ENCODE peak calls at places on chromosomes 2 and 18, in four cellular contexts. F, M, S and O are unnamed samples.

GRCh38 chr2:135987441-135987840 is 2.0 kb upstream of the DARS1 start:
- DNase-seq in S (no peak), F (no peak), M (no peak), O (no peak)

GRCh38 chr2:165952600-165953210 is 871 bp downstream of the TTC21B start:
- DNase-seq in S (no peak), F (no peak), M (no peak), O (no peak)

GRCh38 chr18:5894613-5895299 is 566 bp downstream of the TMEM200C start:
- DNase-seq in F (peak), M (no peak), S (no peak), O (peak)

GRCh38 chr2:138016703-138017102 is 52.4 kb downstream of the HNMT start:
- DNase-seq in M (no peak), S (no peak), F (no peak), O (no peak)

GRCh38 chr18:69401475-69402218 is 959 bp downstream of the DOK6 start:
- DNase-seq in F (peak), M (no peak), S (peak), O (no peak)

GRCh38 chr2:11784747-11785610 is 38.5 kb downstream of the LPIN1 start:
- DNase-seq in S (peak), M (peak), F (peak), O (peak)

GRCh38 chr2:101697794-101698418 is 399 bp downstream of the MAP4K4 start:
- DNase-seq in F (no peak), M (no peak), S (no peak), O (peak)

GRCh38 chr2:45178854-45179253 is 169.6 kb upstream of the SIX2 start:
- DNase-seq in F (no peak), M (no peak), S (no peak), O (no peak)

GRCh38 chr18:70249118-70249517 is 39.7 kb upstream of the SOCS6 start:
- DNase-seq in F (no peak), S (peak), M (no peak), O (no peak)

GRCh38 chr18:12384261-12384660 is 7.2 kb upstream of the AFG3L2 start:
- DNase-seq in F (no peak), M (no peak), S (no peak), O (no peak)

GRCh38 chr2:23487735-23488492 is 102.9 kb downstream of the KLHL29 start:
- DNase-seq in M (no peak), S (no peak), F (no peak), O (no peak)

GRCh38 chr2:130391058-130391871 is 35.4 kb downstream of the PTPN18 start:
- DNase-seq in F (peak), S (peak), M (peak), O (peak)

GRCh38 chr2:177748360-177748759 is 324.2 kb downstream of the PDE11A start:
- DNase-seq in M (no peak), F (no peak), S (no peak), O (no peak)

GRCh38 chr2:204665771-204666170 is 120.5 kb downstream of the PARD3B start:
- DNase-seq in F (no peak), M (no peak), S (no peak), O (no peak)

GRCh38 chr2:7649461-7650228 is 732.4 kb downstream of the RNF144A start:
- DNase-seq in M (no peak), S (no peak), F (no peak), O (no peak)

GRCh38 chr2:36889782-36890181 is 76.6 kb downstream of the STRN start:
- DNase-seq in M (peak), S (peak), F (no peak), O (no peak)

GRCh38 chr2:224392545-224392944 is 9.4 kb downstream of the FAM124B start:
- DNase-seq in M (no peak), F (no peak), S (no peak), O (no peak)

DNA sequence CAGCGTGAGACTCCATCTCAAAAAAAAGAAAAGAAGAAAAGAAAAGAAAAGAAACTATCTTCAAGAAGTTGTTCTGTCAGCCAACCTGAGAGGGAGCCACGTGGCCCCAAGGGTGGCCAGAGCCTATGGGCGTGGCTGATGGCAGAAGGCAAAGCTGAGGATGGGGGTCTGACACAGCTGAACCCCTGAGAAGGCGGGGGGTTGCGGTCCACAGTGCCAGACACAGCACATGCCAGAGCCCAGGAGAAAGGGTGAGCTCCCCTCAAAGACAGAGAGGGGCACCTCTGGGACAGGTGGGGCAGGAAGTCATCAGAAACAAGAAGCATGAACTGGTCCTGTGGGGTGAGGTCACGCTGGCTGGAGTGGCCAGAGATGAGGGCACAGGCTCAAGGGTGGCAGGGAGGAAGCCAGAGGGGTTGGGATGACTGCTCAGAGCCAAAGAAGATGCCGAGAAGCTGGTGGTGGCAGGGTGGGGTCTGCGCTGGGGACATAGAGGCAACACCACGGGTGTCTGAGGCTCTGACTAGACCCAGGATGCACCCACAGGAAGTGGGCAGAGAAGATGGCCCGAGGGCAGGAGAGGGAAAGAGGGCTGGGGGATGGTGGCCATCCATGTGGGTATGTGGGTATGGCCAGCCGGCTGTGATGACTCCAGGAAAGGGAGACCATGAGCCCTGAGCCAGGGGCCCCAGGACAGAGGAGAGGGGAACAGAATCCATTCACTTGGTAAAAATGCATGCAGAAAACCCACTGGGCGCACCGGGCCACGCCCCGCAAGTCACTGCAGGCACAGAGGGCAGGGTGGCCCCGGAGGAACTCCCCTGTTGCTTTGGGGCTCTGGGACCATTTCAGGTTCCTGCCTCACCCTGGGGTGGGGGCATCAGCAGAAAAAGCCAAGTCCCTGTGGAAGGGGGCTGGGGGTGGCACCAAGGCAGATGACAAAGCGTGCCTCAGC is 8.4 kb downstream of the KIF1A start:
- DNase-seq in S (no peak), M (no peak), F (no peak), O (no peak)
- TF ChIP-seq CTCF in S (no peak), M (no peak), F (no peak), O (no peak)

DNA sequence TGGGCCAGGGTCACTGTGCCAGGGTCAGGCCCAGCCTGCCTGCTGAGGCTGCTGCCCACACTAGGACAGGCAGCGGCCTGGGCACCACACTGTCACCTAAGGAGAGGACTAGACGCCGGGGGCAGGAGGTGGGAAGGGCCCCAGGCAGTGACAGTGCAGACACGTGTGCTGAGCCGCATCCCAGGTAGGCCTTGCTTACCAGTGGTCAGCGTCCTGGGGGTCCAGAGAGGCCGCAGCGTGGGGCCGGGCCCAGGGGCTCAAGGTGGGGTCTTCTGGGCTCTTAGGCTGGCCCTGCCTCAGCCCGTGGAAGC is 35.4 kb upstream of the SNED1 start:
- DNase-seq in F (no peak), M (no peak), S (no peak), O (no peak)
- TF ChIP-seq CTCF in F (no peak), M (no peak), S (no peak), O (no peak)

DNA sequence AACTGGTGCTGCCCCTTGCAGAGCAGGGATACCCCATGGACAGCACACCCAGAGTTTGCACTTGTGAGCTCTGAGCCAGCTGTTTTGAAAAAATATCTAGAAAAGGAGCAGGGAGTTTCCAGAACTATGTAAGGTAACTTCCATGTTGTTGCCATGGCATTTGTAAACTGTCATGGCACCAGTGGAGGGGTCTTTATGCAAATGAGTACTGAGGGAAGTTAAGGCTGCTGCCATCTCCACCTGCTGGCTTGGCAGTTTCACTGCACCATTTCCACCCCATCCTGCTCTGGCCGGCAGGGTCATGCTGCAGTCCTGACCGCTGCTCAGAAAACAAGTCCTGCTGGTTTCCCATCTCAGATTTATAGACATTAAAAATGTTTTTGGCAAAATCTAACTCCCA is 52.3 kb upstream of the SNTG2 start:
- DNase-seq in F (no peak), S (peak), M (no peak), O (no peak)
- TF ChIP-seq CTCF in F (no peak), S (no peak), M (no peak), O (no peak)

DNA sequence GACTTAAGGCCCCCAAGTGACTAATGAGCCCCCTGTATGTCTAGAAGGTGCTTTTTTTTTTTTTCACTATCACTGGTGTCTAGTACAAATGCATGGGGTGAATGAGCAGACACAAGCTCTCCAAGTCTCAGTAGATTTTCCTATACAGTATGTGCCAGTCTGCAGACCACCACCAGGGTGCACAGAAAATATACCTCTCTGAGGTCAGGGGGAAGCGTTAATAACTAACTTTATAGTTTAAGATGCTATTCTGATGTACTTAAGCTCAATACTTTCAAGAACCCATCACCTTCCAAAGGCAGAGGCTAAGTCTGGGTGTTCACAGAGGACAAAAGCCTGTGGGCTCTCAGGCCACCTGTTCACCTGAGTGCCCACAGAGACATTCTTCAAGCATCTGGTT is 534.8 kb downstream of the TNS1 start:
- DNase-seq in F (no peak), S (no peak), M (no peak), O (no peak)
- TF ChIP-seq CTCF in F (no peak), S (no peak), M (no peak), O (no peak)